ENCODE peak calls at places on chromosomes 4 and X, in seven cellular contexts. U, I, F, G, L, C and Q are unnamed samples.

GRCh38 chr4:116664198-116664597 is 421.2 kb downstream of the TRAM1L1 start:
- DNase-seq in G (no peak), U (no peak), L (no peak), I (no peak), C (no peak), F (no peak), Q (no peak)

GRCh38 chr4:121462660-121463261 is 81.9 kb upstream of the QRFPR start:
- DNase-seq in C (peak), L (peak), F (peak), I (peak), G (peak), U (peak), Q (peak)

GRCh38 chrX:131626681-131627296 is 82.9 kb downstream of the OR13H1 start:
- DNase-seq in G (no peak), L (no peak), I (no peak), U (no peak), F (no peak), C (no peak), Q (peak)

GRCh38 chr4:113555868-113556267 is 205.7 kb downstream of the CAMK2D start:
- DNase-seq in F (peak), U (no peak), I (no peak), G (no peak), C (no peak), L (no peak), Q (no peak)

GRCh38 chr4:104591505-104591904 is 96.8 kb upstream of the CXXC4 start:
- DNase-seq in U (no peak), G (no peak), C (no peak), I (no peak), L (no peak), F (peak), Q (no peak)

GRCh38 chrX:4830880-4831557 is 1117.6 kb upstream of the PRKX start:
- DNase-seq in F (no peak), U (no peak), I (no peak), C (no peak), L (no peak), G (no peak), Q (no peak)

GRCh38 chr4:19659131-19659530 is 592.6 kb upstream of the SLIT2 start:
- DNase-seq in L (no peak), C (no peak), G (no peak), I (no peak), F (no peak), U (no peak), Q (no peak)

GRCh38 chr4:89788243-89789072 is 48.5 kb downstream of the SNCA start:
- DNase-seq in I (no peak), F (peak), C (no peak), U (peak), L (no peak), G (no peak), Q (no peak)

DNA sequence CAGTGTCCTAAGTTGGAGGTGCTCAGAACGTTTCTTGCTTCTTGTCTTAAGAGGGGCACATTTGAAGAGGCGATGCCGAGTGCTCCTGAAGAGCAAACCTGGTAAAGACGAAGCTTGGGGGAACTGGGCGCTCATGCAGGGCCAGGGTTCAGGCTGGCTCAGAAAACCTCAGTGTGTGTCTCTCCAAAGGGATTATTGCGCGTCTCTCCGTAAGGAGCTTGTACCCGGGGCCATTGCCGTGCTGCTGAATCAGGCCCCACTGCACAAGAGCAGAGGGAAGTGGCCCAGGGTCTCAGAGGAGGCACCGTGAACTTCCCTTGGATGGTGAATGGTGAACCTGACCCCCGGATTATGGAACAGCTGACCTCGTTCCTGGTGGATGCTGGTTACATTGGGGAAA is 44.4 kb downstream of the PSAPL1 start:
- DNase-seq in U (no peak), F (no peak), I (no peak), C (no peak), L (no peak), G (no peak), Q (no peak)
- TF ChIP-seq CTCF in U (no peak), F (no peak), I (no peak), C (no peak), L (no peak), G (no peak), Q (no peak)

GRCh38 chr4:110620352-110621327 is 2.2 kb downstream of the PITX2 start:
- DNase-seq in U (no peak), I (peak), F (no peak), L (no peak), C (no peak), G (no peak), Q (no peak)
- H3K4me3 ChIP-seq in U (no peak), I (no peak), F (peak), L (no peak), C (no peak), G (no peak), Q (no peak)

DNA sequence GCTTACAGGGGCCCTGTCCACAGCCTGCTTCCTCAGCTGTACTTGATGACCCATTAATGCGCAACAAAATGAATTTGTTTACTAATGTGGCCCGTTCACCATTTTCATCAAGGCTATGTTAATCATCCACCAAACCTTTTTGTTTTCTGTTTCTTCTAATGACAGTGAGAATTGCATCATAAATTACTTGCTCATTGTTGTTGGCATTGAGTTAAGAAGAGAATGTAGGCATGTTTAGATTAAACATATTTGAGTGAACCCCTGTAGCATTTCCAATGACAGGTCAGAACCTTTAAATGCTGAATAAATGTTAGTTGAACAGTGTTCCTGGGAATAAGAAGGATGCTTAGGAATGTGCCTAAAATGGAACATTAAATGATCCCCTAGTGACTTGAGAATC is 183.4 kb downstream of the SPRY1 start:
- DNase-seq in C (no peak), G (no peak), L (no peak), F (no peak), I (no peak), U (no peak), Q (no peak)
- TF ChIP-seq CTCF in C (no peak), G (no peak), L (no peak), F (no peak), I (no peak), U (no peak), Q (no peak)

GRCh38 chr4:1168291-1169031 is 3.9 kb downstream of the SPON2 start:
- DNase-seq in U (no peak), C (no peak), I (no peak), F (no peak), G (no peak), L (no peak), Q (no peak)
- H3K4me3 ChIP-seq in U (no peak), C (no peak), I (peak), F (no peak), G (peak), L (peak), Q (peak)

DNA sequence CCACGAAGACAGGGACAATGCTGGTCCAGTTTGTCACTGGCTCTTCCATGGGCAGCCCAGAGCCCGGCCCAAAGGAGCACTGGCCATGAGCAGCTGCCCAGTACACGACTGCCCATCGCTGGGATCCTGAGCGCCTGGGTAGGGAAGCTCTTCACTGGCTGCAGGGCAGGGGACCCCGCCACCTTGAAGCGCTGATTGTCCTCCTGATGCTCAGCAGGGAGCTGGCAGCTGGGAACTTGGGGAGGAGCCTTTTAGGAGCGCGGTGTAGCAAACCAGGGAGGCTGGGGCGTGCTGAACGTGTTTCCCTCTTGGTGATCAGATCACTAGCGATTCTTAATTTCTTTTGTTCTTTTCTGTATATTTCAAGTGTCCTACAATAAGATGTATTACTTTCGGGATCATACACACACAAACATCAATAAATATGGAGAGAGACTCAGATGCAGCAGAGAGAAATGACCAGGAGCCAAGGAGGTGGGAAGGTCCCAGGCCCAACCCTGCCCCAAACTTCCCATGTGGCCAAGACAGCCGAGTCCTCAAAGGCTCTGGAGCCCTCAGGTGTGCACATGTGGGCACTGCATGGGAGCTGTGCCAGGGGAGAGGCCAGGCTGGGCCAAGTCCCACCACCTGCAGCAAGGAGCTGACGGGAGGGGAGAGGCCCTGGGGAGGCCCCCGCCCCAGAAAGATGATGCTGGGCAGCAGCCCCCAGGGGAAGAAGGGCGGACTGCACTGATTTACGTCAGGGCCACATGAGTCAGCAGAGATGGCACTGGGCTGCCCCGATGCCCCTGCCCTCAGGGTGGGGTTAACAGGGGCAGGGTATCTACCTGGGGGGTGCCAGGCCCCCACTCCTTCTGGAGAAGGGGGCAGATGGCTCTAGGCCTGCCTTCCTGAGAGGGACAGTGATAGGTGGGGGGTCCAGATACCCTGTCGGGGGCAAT is 1.6 kb downstream of the L1CAM start:
- DNase-seq in G (no peak), F (no peak), U (no peak), C (no peak), L (no peak), I (no peak), Q (no peak)
- TF ChIP-seq CTCF in G (no peak), F (no peak), U (no peak), C (no peak), L (no peak), I (peak), Q (peak)

GRCh38 chrX:1162119-1162916 is 50.1 kb downstream of the CRLF2 start:
- DNase-seq in F (no peak), I (no peak), U (no peak), L (no peak), G (no peak), C (no peak), Q (no peak)
- H3K4me3 ChIP-seq in F (no peak), I (no peak), U (no peak), L (no peak), G (no peak), C (no peak), Q (no peak)

GRCh38 chr4:139295317-139296299 is 5.7 kb upstream of the NAA15 start:
- DNase-seq in L (peak), C (peak), F (peak), I (peak), G (peak), U (peak), Q (no peak)
- TF ChIP-seq CTCF in L (peak), C (peak), F (peak), I (peak), G (peak), U (peak), Q (peak)

GRCh38 chr4:70556856-70557255 is 35.2 kb upstream of the AMBN start:
- DNase-seq in I (no peak), F (no peak), U (peak), L (no peak), G (no peak), C (no peak), Q (no peak)
- H3K4me3 ChIP-seq in I (no peak), F (no peak), U (no peak), L (no peak), G (no peak), C (no peak), Q (no peak)

GRCh38 chrX:30151964-30152363 is 63.4 kb upstream of the MAGEB2 start:
- DNase-seq in U (no peak), L (no peak), G (no peak), C (no peak), I (no peak), F (no peak), Q (no peak)
- TF ChIP-seq CTCF in U (no peak), L (no peak), G (no peak), C (no peak), I (no peak), F (no peak), Q (no peak)